ENCODE peak calls at places on chromosomes 4 and X, in seven cellular contexts. R is H1, C is neuronal stem cell, Q is IMR-90, E is mesenchymal stem cell, Z is H9, G is trophoblast cell. V is an unnamed sample.

GRCh38 chr4:171896426-171896825 is 83.2 kb downstream of the GALNTL6 start:
- DNase-seq in R (no peak), C (peak), Q (no peak), E (no peak), Z (no peak), G (no peak), V (peak)

GRCh38 chr4:163542275-163542674 is 47.8 kb downstream of the TMA16 start:
- DNase-seq in R (no peak), C (no peak), Q (peak), E (peak), Z (no peak), G (peak), V (peak)

GRCh38 chr4:85509882-85510631 is 35.1 kb downstream of the ARHGAP24 start:
- DNase-seq in R (no peak), C (no peak), Q (no peak), E (no peak), Z (no peak), G (peak), V (peak)

GRCh38 chr4:98473046-98473445 is 185.4 kb downstream of the TSPAN5 start:
- DNase-seq in R (no peak), C (no peak), Q (peak), E (no peak), Z (no peak), G (no peak), V (no peak)

GRCh38 chr4:102554482-102554881 is 53.3 kb downstream of the NFKB1 start:
- DNase-seq in R (no peak), C (no peak), Q (peak), E (peak), Z (peak), G (peak), V (peak)

GRCh38 chr4:10180927-10181744 is 64.5 kb upstream of the WDR1 start:
- DNase-seq in R (no peak), C (no peak), Q (peak), E (no peak), Z (no peak), G (peak), V (peak)

GRCh38 chr4:4407299-4408131 is 20.6 kb downstream of the NSG1 start:
- DNase-seq in R (no peak), C (no peak), Q (no peak), E (no peak), Z (no peak), G (no peak), V (no peak)

GRCh38 chr4:128388352-128388630 is 100.7 kb upstream of the PGRMC2 start:
- DNase-seq in R (no peak), C (no peak), Q (no peak), E (peak), Z (no peak), G (peak), V (peak)

GRCh38 chr4:80197132-80197573 is at the start of gene PRDM8:
- DNase-seq in R (peak), C (no peak), Q (peak), E (peak), Z (no peak), G (no peak), V (peak)

GRCh38 chr4:169922632-169923276 is 103.4 kb downstream of the MFAP3L start:
- DNase-seq in R (no peak), C (no peak), Q (no peak), E (no peak), Z (no peak), G (no peak), V (no peak)

GRCh38 chrX:22314211-22314610 is 41.5 kb downstream of the CBLL2 start:
- DNase-seq in R (no peak), C (no peak), Q (no peak), E (peak), Z (no peak), G (no peak), V (peak)

GRCh38 chr4:60432911-60433310 is 767.2 kb upstream of the ADGRL3 start:
- DNase-seq in R (no peak), C (no peak), Q (no peak), E (no peak), Z (no peak), G (no peak), V (no peak)

GRCh38 chr4:147822128-147822527 is 90.2 kb downstream of the ARHGAP10 start:
- DNase-seq in R (no peak), C (no peak), Q (peak), E (peak), Z (no peak), G (peak), V (no peak)

GRCh38 chr4:138686078-138686477 is 329.5 kb upstream of the NOCT start:
- DNase-seq in R (no peak), C (no peak), Q (no peak), E (no peak), Z (no peak), G (no peak), V (no peak)

GRCh38 chr4:184732126-184732525 is 1.8 kb downstream of the CENPU start:
- DNase-seq in R (no peak), C (no peak), Q (peak), E (no peak), Z (no peak), G (peak), V (no peak)
- H2BK120ac ChIP-seq in R (no peak), C (no peak), Q (no peak), E (no peak), Z (no peak), G (no peak), V (no peak)

GRCh38 chr4:161604516-161605300 is 559.1 kb downstream of the FSTL5 start:
- DNase-seq in R (no peak), C (no peak), Q (no peak), E (no peak), Z (no peak), G (no peak), V (no peak)
- H3K18ac ChIP-seq in R (no peak), C (no peak), Q (no peak), E (no peak), Z (no peak), G (no peak), V (no peak)

GRCh38 chrX:49727847-49728246 is 32.1 kb upstream of the PAGE1 start:
- DNase-seq in R (no peak), C (no peak), Q (no peak), E (no peak), Z (no peak), G (no peak), V (no peak)
- H4K8ac ChIP-seq in R (no peak), C (no peak), Q (no peak), E (no peak), Z (no peak), G (no peak), V (no peak)

GRCh38 chr4:12140864-12141263 is 712.2 kb upstream of the HS3ST1 start:
- DNase-seq in R (no peak), C (no peak), Q (no peak), E (no peak), Z (no peak), G (no peak), V (no peak)
- H2BK120ac ChIP-seq in R (no peak), C (no peak), Q (no peak), E (no peak), Z (no peak), G (no peak), V (no peak)

DNA sequence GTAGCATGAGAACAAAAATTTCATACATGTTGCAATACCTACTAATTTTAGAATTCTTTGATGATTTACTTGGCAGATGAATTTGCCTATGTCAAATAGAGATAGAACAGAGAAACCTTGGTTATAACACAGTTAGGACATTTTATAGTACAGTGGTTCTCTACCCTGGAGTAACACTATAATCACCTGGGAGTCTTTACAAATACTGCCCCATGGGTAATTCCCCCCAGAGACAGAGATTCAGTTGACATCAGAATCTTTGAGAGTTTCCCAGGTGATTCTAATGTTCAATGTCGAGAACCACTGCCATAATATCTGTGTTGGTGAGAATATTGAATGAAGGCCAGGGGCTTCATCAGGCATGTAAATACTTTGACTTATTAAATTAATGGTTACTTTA is 401.3 kb upstream of the NDST4 start:
- DNase-seq in R (no peak), C (no peak), Q (no peak), E (no peak), Z (no peak), G (no peak), V (no peak)
- H3K18ac ChIP-seq in R (no peak), C (no peak), Q (no peak), E (no peak), Z (no peak), G (no peak), V (no peak)

GRCh38 chr4:151049430-151049884 is 34.4 kb upstream of the LRBA start:
- DNase-seq in R (peak), C (no peak), Q (no peak), E (no peak), Z (peak), G (no peak), V (peak)
- H4K8ac ChIP-seq in R (peak), C (peak), Q (no peak), E (no peak), Z (no peak), G (no peak), V (no peak)

GRCh38 chrX:123648028-123648810 is 84.6 kb downstream of the THOC2 start:
- DNase-seq in R (peak), C (peak), Q (peak), E (peak), Z (peak), G (no peak), V (peak)
- H2BK120ac ChIP-seq in R (no peak), C (no peak), Q (no peak), E (no peak), Z (no peak), G (no peak), V (no peak)

DNA sequence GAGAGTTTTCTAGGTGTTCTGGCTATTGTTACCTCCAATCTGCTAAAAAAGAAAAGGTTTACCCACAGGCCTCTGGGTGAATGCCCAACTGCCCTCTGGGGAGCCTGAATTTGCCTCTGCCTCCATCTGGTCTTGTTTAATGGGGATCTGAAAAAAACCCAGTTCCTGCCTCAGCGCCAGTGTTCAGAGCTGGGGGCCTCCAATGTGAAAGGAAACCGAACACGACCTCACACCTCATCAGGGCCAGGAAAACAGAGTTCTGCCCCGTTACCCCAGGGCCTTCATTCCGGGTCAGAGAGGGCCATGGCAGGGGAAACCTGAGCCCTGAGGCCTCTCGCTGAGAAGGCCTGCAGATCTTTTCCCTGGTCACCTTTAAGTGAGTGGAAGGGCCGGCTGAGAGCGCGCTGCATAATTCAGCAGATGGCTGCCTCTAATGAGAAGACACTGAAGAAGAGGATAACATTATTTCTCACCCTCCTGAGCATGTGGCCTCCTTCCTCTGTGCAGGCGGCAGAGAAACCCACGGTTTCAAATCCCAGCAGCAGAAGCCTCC is 6.8 kb downstream of the SEPTIN6 start:
- DNase-seq in R (no peak), C (no peak), Q (no peak), E (peak), Z (no peak), G (no peak), V (no peak)
- H3K18ac ChIP-seq in R (no peak), C (no peak), Q (no peak), E (no peak), Z (no peak), G (no peak), V (no peak)